ENCODE peak calls at places on chromosomes 7 and 10, in seven cellular contexts. B is pancreas, Q is COR-L47, A is LoVo, R is NCI-H2081, I is neural crest cell, S is heart left ventricle. G is an unnamed sample.
A peak's percentile ranks its signal among the peaks of the same experiment; 100 is the strongest.

GRCh38 chr7:140059288-140060242 is 3.2 kb downstream of the PARP12 start:
- DNase-seq in B (peak; percentile 87), Q (peak; percentile 15), A (peak; percentile 96), R (no peak), I (no peak), S (peak; percentile 78), G (no peak)

GRCh38 chr7:124940306-124940705 is 10.7 kb upstream of the POT1 start:
- DNase-seq in B (no peak), Q (no peak), A (no peak), R (no peak), I (no peak), S (no peak), G (no peak)

GRCh38 chr7:89477991-89478390 is 676.3 kb upstream of the STEAP1 start:
- DNase-seq in B (no peak), Q (no peak), A (no peak), R (no peak), I (no peak), S (no peak), G (no peak)

GRCh38 chr7:81990395-81990794 is 220.5 kb upstream of the HGF start:
- DNase-seq in B (no peak), Q (no peak), A (no peak), R (no peak), I (no peak), S (no peak), G (no peak)

GRCh38 chr7:141752634-141753033 is 11.3 kb upstream of the TAS2R3 start:
- DNase-seq in B (no peak), Q (no peak), A (no peak), R (no peak), I (no peak), S (no peak), G (no peak)

GRCh38 chr7:150939052-150939810 is 38.9 kb downstream of the KCNH2 start:
- DNase-seq in B (no peak), Q (no peak), A (no peak), R (no peak), I (no peak), S (no peak), G (no peak)

GRCh38 chr10:74156919-74157289 is 5.9 kb downstream of the ADK start:
- DNase-seq in B (no peak), Q (no peak), A (no peak), R (no peak), I (no peak), S (peak; percentile 53), G (no peak)

GRCh38 chr7:151243411-151244155 is 4.9 kb downstream of the SMARCD3 start:
- DNase-seq in B (no peak), Q (peak; percentile 54), A (no peak), R (peak; percentile 25), I (no peak), S (no peak), G (peak; percentile 44)

GRCh38 chr10:119370972-119371703 is 163.8 kb downstream of the GRK5 start:
- DNase-seq in B (no peak), Q (no peak), A (no peak), R (no peak), I (no peak), S (peak; percentile 79), G (peak; percentile 89)

GRCh38 chr10:101694674-101695403 is at the start of gene FBXW4:
- DNase-seq in B (peak; percentile 73), Q (no peak), A (peak; percentile 57), R (no peak), I (peak; percentile 52), S (peak; percentile 71), G (peak; percentile 81)

GRCh38 chr10:76354921-76355320 is 923.5 kb downstream of the LRMDA start:
- DNase-seq in B (no peak), Q (no peak), A (no peak), R (no peak), I (no peak), S (no peak), G (no peak)

GRCh38 chr7:129845178-129845971 is 107.4 kb downstream of the UBE2H start:
- DNase-seq in B (no peak), Q (no peak), A (peak; percentile 18), R (no peak), I (no peak), S (no peak), G (no peak)

GRCh38 chr7:76047305-76047810 is 442 bp downstream of the STYXL1 start:
- DNase-seq in B (no peak), Q (no peak), A (no peak), R (no peak), I (no peak), S (no peak), G (no peak)

GRCh38 chr10:16529853-16530252 is 8.2 kb upstream of the C1QL3 start:
- DNase-seq in B (no peak), Q (no peak), A (no peak), R (no peak), I (no peak), S (no peak), G (no peak)

GRCh38 chr7:158166386-158167340 is 421.0 kb downstream of the PTPRN2 start:
- DNase-seq in B (no peak), Q (no peak), A (no peak), R (no peak), I (no peak), S (no peak), G (no peak)